ENCODE peak calls at places on chromosomes 16 and 17, in nine cellular contexts. T, B, A, J, X, S, K, D and I are unnamed samples.

GRCh38 chr17:66691644-66692500 is 143.0 kb upstream of the CACNG5 start:
- DNase-seq in X (no peak), S (no peak), A (no peak), T (no peak), J (no peak), B (no peak), D (peak; percentile 55), K (peak; percentile 93), I (no peak)

GRCh38 chr16:82990155-82990554 is 363.4 kb downstream of the CDH13 start:
- DNase-seq in A (no peak), T (no peak), X (no peak), D (no peak), K (no peak), B (no peak), S (no peak), J (no peak), I (no peak)

GRCh38 chr16:79601092-79601977 is 798 bp upstream of the MAF start:
- DNase-seq in J (no peak), A (peak; percentile 57), D (no peak), T (peak; percentile 81), X (peak; percentile 22), S (peak; percentile 80), K (no peak), B (peak; percentile 86), I (peak; percentile 17)

GRCh38 chr16:75218256-75219076 is at the start of gene CTRB1:
- DNase-seq in A (no peak), J (no peak), S (no peak), X (no peak), K (no peak), D (no peak), B (no peak), T (no peak), I (no peak)

GRCh38 chr17:32298298-32298697 is 32.7 kb downstream of the RHBDL3 start:
- DNase-seq in S (no peak), X (no peak), J (no peak), A (no peak), B (no peak), K (no peak), D (no peak), T (no peak), I (no peak)

GRCh38 chr16:51461255-51461654 is 310.2 kb upstream of the SALL1 start:
- DNase-seq in T (no peak), A (no peak), B (no peak), K (no peak), D (no peak), J (no peak), S (no peak), X (no peak), I (no peak)

GRCh38 chr17:72832306-72832705 is 260.2 kb downstream of the SLC39A11 start:
- DNase-seq in X (no peak), J (no peak), D (no peak), A (no peak), B (no peak), T (no peak), S (no peak), K (no peak), I (no peak)

GRCh38 chr16:30926333-30926811 is 3.0 kb downstream of the FBXL19 start:
- DNase-seq in A (no peak), B (no peak), J (no peak), T (peak; percentile 45), K (no peak), S (no peak), X (no peak), D (no peak), I (no peak)

GRCh38 chr17:41048441-41048840 is 1.3 kb upstream of the KRTAP2-1 start:
- DNase-seq in T (no peak), D (no peak), X (no peak), B (no peak), A (no peak), S (no peak), J (no peak), K (peak; percentile 95), I (no peak)

GRCh38 chr17:5630434-5630833 is 46.1 kb upstream of the NLRP1 start:
- DNase-seq in T (no peak), S (no peak), X (no peak), J (no peak), A (no peak), D (no peak), B (no peak), K (no peak), I (no peak)

GRCh38 chr17:27733771-27734170 is 66.6 kb downstream of the NOS2 start:
- DNase-seq in D (no peak), X (no peak), T (no peak), A (no peak), S (no peak), B (no peak), K (no peak), J (no peak), I (no peak)

GRCh38 chr16:85220125-85220839 is 108.0 kb upstream of the CIBAR2 start:
- DNase-seq in A (peak; percentile 75), X (no peak), D (no peak), T (peak; percentile 95), J (peak; percentile 20), B (peak; percentile 90), S (no peak), K (no peak), I (no peak)

DNA sequence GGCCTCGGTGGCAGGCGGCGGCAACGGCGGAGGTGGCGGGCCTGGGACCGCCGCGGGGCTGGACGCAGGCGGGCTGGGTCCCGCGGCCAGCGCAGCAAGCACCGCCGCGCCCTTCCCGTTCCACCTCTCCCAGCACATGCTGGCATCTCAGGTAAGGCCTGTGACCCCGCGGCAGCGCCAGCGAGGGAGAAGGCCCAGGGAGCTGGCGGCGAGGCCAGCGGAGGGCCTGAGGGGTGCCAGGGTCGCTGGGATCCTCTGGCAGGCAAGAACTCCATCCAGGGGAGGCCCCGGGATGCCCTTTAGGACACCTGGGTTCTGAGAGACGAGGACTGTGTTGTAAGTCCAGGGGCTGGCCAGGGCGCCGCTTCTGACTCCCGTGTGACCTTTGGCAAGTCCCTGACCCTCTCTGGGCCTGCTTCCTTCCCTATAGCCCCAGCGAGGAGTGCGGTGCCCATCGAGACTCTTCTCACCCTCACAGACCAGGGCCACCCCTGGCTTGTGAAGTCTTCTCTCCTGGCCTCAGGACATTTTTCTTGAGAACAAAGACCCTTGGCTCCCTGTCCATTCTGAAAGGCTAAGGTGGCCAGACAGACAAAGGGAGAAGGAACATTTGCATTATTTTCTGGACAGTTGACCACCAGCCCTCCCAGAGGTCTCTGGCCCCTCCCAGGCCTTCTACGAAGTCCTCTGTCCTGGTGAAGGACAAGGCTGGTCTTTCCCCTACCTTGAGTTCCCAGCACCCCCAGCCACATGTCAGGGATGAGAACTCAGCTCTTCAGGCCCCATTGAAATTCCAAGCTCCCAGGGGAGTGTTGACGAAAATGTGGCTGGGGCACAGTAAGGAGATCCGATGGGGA is 6.3 kb downstream of the TBX2 start:
- DNase-seq in J (no peak), B (peak; percentile 63), A (no peak), X (no peak), D (peak; percentile 11), S (peak; percentile 40), T (peak; percentile 51), K (no peak), I (no peak)
- H3K4me1 ChIP-seq in J (no peaks in the 10 kb centered on the region), B (no peaks in the 10 kb centered on the region), A (peaks cover 11% of the 10 kb centered on the region), X (peaks cover 44% of the 10 kb centered on the region), D (peaks cover 22% of the 10 kb centered on the region), S (peaks cover 51% of the 10 kb centered on the region), T (no peaks in the 10 kb centered on the region), K (no peaks in the 10 kb centered on the region), I (peaks cover 38% of the 10 kb centered on the region)

DNA sequence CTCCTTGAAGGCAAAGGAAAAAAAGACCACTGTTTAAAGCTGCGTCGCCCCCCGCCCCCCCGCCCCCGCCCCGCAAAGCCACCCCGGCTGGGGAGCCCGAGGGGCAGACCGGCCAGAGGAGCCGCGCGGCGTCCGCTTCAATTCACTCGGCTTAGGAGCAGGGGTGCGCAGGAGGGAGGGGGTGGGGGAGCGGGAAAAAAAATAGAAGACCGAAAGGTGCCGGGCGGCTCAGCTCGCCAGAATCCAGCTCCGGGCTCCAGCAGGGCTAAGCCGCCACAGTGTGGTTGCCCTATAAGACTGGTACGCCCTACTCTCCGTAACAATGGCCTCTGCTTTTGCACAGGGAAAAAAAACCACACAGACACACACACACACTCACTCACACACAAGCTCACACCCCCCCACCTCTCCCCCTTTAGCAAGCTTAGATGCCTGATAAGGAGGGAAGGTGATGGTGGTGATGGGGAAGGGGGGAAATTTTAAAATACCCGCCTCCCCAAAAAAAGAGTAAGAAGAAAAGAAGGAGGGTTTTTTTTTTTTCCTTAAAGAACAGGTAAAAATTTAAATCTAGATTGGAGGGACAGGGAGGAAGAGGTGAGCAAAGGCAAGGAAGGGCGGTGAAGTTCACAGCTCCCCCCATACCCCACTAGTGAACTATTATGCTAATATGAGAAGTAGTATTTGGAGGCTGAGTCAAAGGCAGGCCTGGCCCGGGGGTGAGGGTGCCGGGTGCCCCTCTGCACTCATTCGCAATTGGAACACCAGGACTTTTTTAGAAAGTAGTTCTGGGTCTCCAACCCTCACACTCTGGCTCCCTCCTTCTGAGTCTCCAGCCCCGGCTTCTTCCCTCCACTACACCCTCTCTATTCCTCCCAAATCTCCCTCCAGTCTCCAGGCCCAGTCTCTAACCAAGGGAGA is 11.0 kb upstream of the HOXB2 start:
- DNase-seq in J (no peak), B (no peak), K (no peak), D (no peak), S (peak; percentile 69), T (no peak), X (no peak), A (no peak), I (no peak)
- H3K4me3 ChIP-seq in J (peak overlapping the region; percentile 1), B (peak overlapping the region; percentile 48), K (no peak overlapping the region), D (peak overlapping the region; percentile 23), S (peak overlapping the region; percentile 51), T (peak overlapping the region; percentile 67), X (no peak overlapping the region), A (no peak overlapping the region), I (peak overlapping the region; percentile 41)

GRCh38 chr17:37520174-37520573 is 30.5 kb downstream of the DUSP14 start:
- DNase-seq in J (no peak), A (no peak), D (no peak), K (no peak), T (no peak), S (no peak), X (no peak), B (no peak), I (no peak)
- H3K4me1 ChIP-seq in J (no peaks in the 10 kb centered on the region), A (no peaks in the 10 kb centered on the region), D (no peaks in the 10 kb centered on the region), K (no peaks in the 10 kb centered on the region), T (no peaks in the 10 kb centered on the region), S (peaks cover 11% of the 10 kb centered on the region), X (no peaks in the 10 kb centered on the region), B (no peaks in the 10 kb centered on the region), I (no peaks in the 10 kb centered on the region)

GRCh38 chr17:39167492-39167891 is 1.5 kb upstream of the ARL5C start:
- DNase-seq in J (peak; percentile 25), X (no peak), T (no peak), B (no peak), A (no peak), K (no peak), D (no peak), S (no peak), I (no peak)

GRCh38 chr17:39166437-39167335 is 725 bp upstream of the ARL5C start:
- DNase-seq in D (no peak), K (no peak), A (no peak), T (no peak), S (no peak), J (no peak), B (no peak), X (no peak), I (no peak)

GRCh38 chr17:39164675-39165143 is 1.3 kb downstream of the ARL5C start:
- DNase-seq in D (peak; percentile 78), J (peak; percentile 75), T (peak; percentile 96), S (peak; percentile 91), K (no peak), X (peak; percentile 65), B (peak; percentile 96), A (peak; percentile 84), I (peak; percentile 68)

GRCh38 chr17:39165844-39166349 is at the start of gene ARL5C:
- DNase-seq in B (no peak), K (no peak), J (no peak), S (no peak), T (peak; percentile 55), A (no peak), D (no peak), X (no peak), I (no peak)

GRCh38 chr17:39165178-39165843 is 650 bp downstream of the ARL5C start:
- DNase-seq in K (no peak), X (no peak), A (no peak), T (no peak), B (no peak), J (no peak), D (no peak), S (peak; percentile 35), I (no peak)
- H3K4me3 ChIP-seq in K (no peak overlapping the region), X (peak overlapping the region; percentile 92), A (peak overlapping the region; percentile 35), T (peak overlapping the region; percentile 44), B (peak overlapping the region; percentile 23), J (peak overlapping the region; percentile 52), D (peak overlapping the region; percentile 30), S (peak overlapping the region; percentile 46), I (peak overlapping the region; percentile 81)